ENCODE peak calls at places on chromosomes 1 and 21, in seven cellular contexts. V, C, O, T, M, F and N are unnamed samples.

GRCh38 chr1:32939655-32940371 is 24.8 kb downstream of the RNF19B start:
- DNase-seq in V (peak), C (no peak), O (no peak), T (peak), M (no peak), F (no peak), N (no peak)

GRCh38 chr1:238254935-238255334 is 364.2 kb upstream of the ZP4 start:
- DNase-seq in V (no peak), C (peak), O (no peak), T (no peak), M (peak), F (no peak), N (no peak)

GRCh38 chr1:180248731-180249681 is 18.9 kb downstream of the LHX4 start:
- DNase-seq in V (no peak), C (peak), O (no peak), T (no peak), M (no peak), F (peak), N (no peak)

GRCh38 chr1:67835663-67836452 is 2.6 kb upstream of the GNG12 start:
- DNase-seq in V (no peak), C (no peak), O (no peak), T (no peak), M (no peak), F (no peak), N (no peak)

GRCh38 chr1:34771573-34771972 is 9.4 kb upstream of the GJB3 start:
- DNase-seq in V (no peak), C (no peak), O (no peak), T (no peak), M (no peak), F (no peak), N (no peak)

GRCh38 chr1:22469219-22469618 is 17.6 kb downstream of the ZBTB40 start:
- DNase-seq in V (no peak), C (no peak), O (no peak), T (no peak), M (no peak), F (no peak), N (no peak)

GRCh38 chr1:200918006-200918405 is 23.3 kb downstream of the INAVA start:
- DNase-seq in V (no peak), C (no peak), O (no peak), T (no peak), M (no peak), F (no peak), N (peak)

GRCh38 chr1:116853680-116854191 is 56.0 kb upstream of the PTGFRN start:
- DNase-seq in V (peak), C (peak), O (peak), T (peak), M (no peak), F (peak), N (peak)

GRCh38 chr21:43903451-43904091 is 38.5 kb downstream of the AGPAT3 start:
- DNase-seq in V (no peak), C (no peak), O (no peak), T (no peak), M (no peak), F (no peak), N (peak)

GRCh38 chr1:224739997-224740687 is 124.0 kb downstream of the CNIH3 start:
- DNase-seq in V (no peak), C (no peak), O (no peak), T (no peak), M (no peak), F (no peak), N (no peak)
- H3K9ac ChIP-seq in V (no peak), C (no peak), O (no peak), T (no peak), M (no peak), F (no peak), N (no peak)

DNA sequence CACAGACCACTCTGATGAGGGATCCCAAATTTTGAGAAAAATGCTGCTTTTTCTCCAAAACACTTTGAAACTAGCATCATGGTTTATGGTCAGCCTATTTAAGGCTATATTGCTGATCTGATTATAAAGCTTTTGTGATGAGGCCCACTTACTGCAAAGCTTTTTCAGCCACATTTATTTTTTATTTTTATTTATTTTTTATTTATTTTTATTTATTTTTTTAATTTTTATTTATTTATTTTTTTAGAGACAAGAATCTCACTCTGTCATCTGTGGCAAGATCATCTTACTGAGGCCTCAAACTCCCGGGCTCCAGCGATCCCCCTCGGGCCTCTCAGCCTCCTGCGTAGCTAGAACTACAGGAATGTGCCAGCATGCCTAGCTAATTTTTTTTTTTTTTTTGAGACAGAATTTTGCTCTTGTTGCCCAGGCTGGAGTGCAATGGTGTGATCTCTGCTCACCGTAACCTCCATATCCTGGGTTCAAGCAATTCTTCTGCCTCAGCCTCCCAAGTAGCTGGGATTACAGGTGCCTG is 5.2 kb upstream of the BCAS2 start:
- DNase-seq in V (no peak), C (no peak), O (no peak), T (no peak), M (no peak), F (no peak), N (peak)
- H3K4ac ChIP-seq in V (no peak), C (no peak), O (no peak), T (no peak), M (no peak), F (no peak), N (no peak)

GRCh38 chr1:143652187-143652586 is 319.6 kb downstream of the FAM72C start:
- DNase-seq in V (no peak), C (no peak), O (no peak), T (no peak), M (no peak), F (no peak), N (no peak)
- H3K18ac ChIP-seq in V (no peak), C (no peak), O (no peak), T (no peak), M (no peak), F (no peak), N (no peak)

GRCh38 chr1:235023197-235024044 is 105.2 kb downstream of the TOMM20 start:
- DNase-seq in V (no peak), C (no peak), O (no peak), T (no peak), M (no peak), F (no peak), N (no peak)
- H3K9ac ChIP-seq in V (no peak), C (no peak), O (no peak), T (no peak), M (no peak), F (no peak), N (no peak)

GRCh38 chr1:196960854-196961253 is 16.5 kb upstream of the CFHR5 start:
- DNase-seq in V (no peak), C (no peak), O (no peak), T (no peak), M (no peak), F (no peak), N (no peak)

GRCh38 chr1:196951711-196952394 is 8.3 kb downstream of the CFHR2 start:
- DNase-seq in V (peak), C (no peak), O (no peak), T (no peak), M (no peak), F (no peak), N (no peak)

DNA sequence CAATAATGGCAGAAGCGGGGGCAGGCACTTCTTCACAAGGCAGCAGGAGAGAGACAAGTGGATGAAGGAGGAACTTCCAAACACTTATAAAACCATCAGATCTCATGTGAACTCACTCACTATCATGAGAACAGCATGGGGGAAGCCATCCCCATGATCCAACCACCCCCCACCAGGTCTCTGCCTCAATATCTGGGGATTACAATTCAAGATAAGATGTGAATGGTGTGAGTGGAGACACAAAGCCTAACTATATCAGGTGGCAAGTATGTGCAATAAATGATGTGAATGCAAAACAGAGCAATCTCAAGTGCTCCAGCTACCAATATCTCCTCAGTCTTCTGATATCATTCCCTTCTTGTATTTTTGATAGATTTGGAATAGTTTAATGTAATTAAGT is 12.4 kb downstream of the CFHR2 start:
- DNase-seq in V (no peak), C (peak), O (no peak), T (no peak), M (no peak), F (no peak), N (no peak)
- H3K4ac ChIP-seq in V (no peak), C (no peak), O (no peak), T (no peak), M (no peak), F (no peak), N (no peak)